ENCODE peak calls at places on chromosomes 2 and 18, in four cellular contexts. One of them, this sample, is unnamed.

GRCh38 chr2:152766908-152767307 is 48.5 kb downstream of the ARL6IP6 start:
- DNase-seq in progenitor cell of endocrine pancreas: no peak
- DNase-seq in foreskin fibroblast: peak; percentile 4
- DNase-seq in fibroblast of lung: peak; percentile 82
- DNase-seq in this sample: no peak

GRCh38 chr2:32798841-32799240 is 147.9 kb upstream of the LTBP1 start:
- DNase-seq in fibroblast of lung: no peak
- DNase-seq in foreskin fibroblast: no peak
- DNase-seq in progenitor cell of endocrine pancreas: no peak
- DNase-seq in this sample: no peak

GRCh38 chr2:44192646-44193045 is 24.0 kb downstream of the PPM1B start:
- DNase-seq in progenitor cell of endocrine pancreas: no peak
- DNase-seq in fibroblast of lung: no peak
- DNase-seq in foreskin fibroblast: no peak
- DNase-seq in this sample: no peak

GRCh38 chr2:145108959-145109710 is 589.2 kb upstream of the ZEB2 start:
- DNase-seq in fibroblast of lung: no peak
- DNase-seq in progenitor cell of endocrine pancreas: no peak
- DNase-seq in foreskin fibroblast: no peak
- DNase-seq in this sample: no peak

GRCh38 chr2:122422384-122422991 is 667.0 kb downstream of the TSN start:
- DNase-seq in fibroblast of lung: no peak
- DNase-seq in progenitor cell of endocrine pancreas: no peak
- DNase-seq in foreskin fibroblast: no peak
- DNase-seq in this sample: no peak

GRCh38 chr2:165778653-165779451 is 15.2 kb downstream of the GALNT3 start:
- DNase-seq in foreskin fibroblast: no peak
- DNase-seq in progenitor cell of endocrine pancreas: no peak
- DNase-seq in fibroblast of lung: no peak
- DNase-seq in this sample: no peak

GRCh38 chr2:162839419-162839818 is 852 bp upstream of the KCNH7 start:
- DNase-seq in foreskin fibroblast: no peak
- DNase-seq in progenitor cell of endocrine pancreas: peak; percentile 11
- DNase-seq in fibroblast of lung: no peak
- DNase-seq in this sample: no peak

GRCh38 chr18:44680271-44681038 is at the start of gene SETBP1:
- DNase-seq in fibroblast of lung: peak; percentile 72
- DNase-seq in progenitor cell of endocrine pancreas: peak; percentile 42
- DNase-seq in foreskin fibroblast: peak; percentile 51
- DNase-seq in this sample: no peak

GRCh38 chr18:74373428-74373827 is 57.8 kb downstream of the C18orf63 start:
- DNase-seq in progenitor cell of endocrine pancreas: no peak
- DNase-seq in foreskin fibroblast: no peak
- DNase-seq in fibroblast of lung: no peak
- DNase-seq in this sample: no peak

GRCh38 chr2:26720322-26721166 is 28.0 kb downstream of the KCNK3 start:
- DNase-seq in foreskin fibroblast: peak; percentile 56
- DNase-seq in fibroblast of lung: peak; percentile 88
- DNase-seq in progenitor cell of endocrine pancreas: no peak
- DNase-seq in this sample: no peak

GRCh38 chr2:71306762-71307161 is 24.8 kb upstream of the ZNF638 start:
- DNase-seq in fibroblast of lung: peak; percentile 32
- DNase-seq in progenitor cell of endocrine pancreas: no peak
- DNase-seq in foreskin fibroblast: no peak
- DNase-seq in this sample: no peak

GRCh38 chr2:7880561-7880960 is 801.3 kb upstream of the ID2 start:
- DNase-seq in progenitor cell of endocrine pancreas: no peak
- DNase-seq in fibroblast of lung: no peak
- DNase-seq in foreskin fibroblast: no peak
- DNase-seq in this sample: no peak

GRCh38 chr2:10091182-10091932 is 11.1 kb upstream of the CYS1 start:
- DNase-seq in progenitor cell of endocrine pancreas: no peak
- DNase-seq in foreskin fibroblast: no peak
- DNase-seq in fibroblast of lung: no peak
- DNase-seq in this sample: no peak

GRCh38 chr2:96122391-96122790 is 6.0 kb upstream of the ADRA2B start:
- DNase-seq in fibroblast of lung: no peak
- DNase-seq in foreskin fibroblast: no peak
- DNase-seq in progenitor cell of endocrine pancreas: no peak
- DNase-seq in this sample: no peak

DNA sequence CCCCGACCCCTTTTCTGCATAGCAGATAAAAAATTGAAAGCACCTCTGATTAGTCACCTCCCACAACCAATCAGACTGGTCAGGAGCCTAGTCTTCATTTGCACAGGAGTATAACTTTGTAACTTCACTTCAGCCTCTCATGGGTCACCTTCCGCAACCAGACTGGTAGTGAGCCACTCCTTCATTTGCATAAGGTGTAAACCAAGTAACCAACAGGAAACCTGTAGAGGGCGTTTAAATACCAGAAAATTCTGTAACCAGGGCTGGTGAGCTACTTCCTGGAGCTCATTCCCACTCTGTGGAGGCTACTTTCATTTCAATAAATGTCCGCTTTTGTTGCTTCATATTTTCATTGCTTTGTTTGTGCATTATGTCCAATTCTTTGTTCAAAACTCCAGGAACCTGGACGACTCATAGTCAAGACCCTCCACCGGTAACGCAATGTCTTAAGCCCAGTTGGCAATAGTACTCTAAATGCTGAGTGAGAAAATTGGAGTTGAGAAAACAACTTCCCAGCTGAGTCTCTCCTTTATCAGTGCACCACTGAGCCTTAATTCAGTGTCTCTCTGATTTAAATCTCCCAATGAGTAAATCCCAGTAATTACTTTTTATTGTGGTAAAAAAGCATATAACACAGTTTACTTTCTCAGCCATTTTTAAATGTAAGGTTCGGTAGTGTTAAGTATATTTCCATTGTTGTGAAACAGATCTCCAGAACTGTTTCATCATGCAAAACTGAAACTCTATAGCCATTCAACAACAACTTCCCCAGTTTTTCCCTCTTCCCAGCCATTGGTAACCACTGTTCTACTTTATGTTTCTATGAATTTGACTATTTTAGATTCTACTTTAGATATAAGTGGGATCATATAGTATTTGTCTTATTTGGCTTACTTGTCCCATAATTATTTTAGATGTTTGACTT is 392.7 kb upstream of the SLC8A1 start:
- DNase-seq in progenitor cell of endocrine pancreas: no peak
- DNase-seq in fibroblast of lung: peak; percentile 11
- DNase-seq in foreskin fibroblast: no peak
- DNase-seq in this sample: no peak
- TF ChIP-seq CTCF in progenitor cell of endocrine pancreas: peak; percentile 8
- TF ChIP-seq CTCF in fibroblast of lung: no peak
- TF ChIP-seq CTCF in foreskin fibroblast: no peak
- TF ChIP-seq CTCF in this sample: peak; percentile 10

GRCh38 chr2:38178142-38178541 is 102.2 kb upstream of the CYP1B1 start:
- DNase-seq in fibroblast of lung: peak; percentile 88
- DNase-seq in progenitor cell of endocrine pancreas: no peak
- DNase-seq in foreskin fibroblast: no peak
- DNase-seq in this sample: no peak
- TF ChIP-seq CTCF in fibroblast of lung: no peak
- TF ChIP-seq CTCF in progenitor cell of endocrine pancreas: no peak
- TF ChIP-seq CTCF in foreskin fibroblast: no peak
- TF ChIP-seq CTCF in this sample: no peak

DNA sequence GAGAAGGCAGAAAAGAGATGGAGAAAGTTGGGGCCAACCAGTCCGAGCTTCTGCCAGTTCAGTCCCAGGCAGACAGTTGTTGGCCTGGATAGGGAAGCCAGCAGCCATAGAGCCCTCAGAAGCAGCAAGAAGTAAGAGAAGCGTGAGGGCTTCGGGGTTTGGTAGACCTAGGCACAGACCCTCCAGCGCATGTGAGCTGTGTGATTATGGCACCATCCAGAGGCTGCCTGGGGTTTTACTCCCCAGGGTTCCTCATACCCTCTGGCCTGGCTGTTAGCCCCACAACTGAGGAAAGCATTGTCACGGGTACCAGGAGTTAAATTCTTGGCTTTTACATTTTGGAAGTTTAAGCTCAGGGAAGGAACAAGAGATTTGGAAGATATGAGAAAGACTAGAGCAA is 93.7 kb upstream of the RAB6C start:
- DNase-seq in fibroblast of lung: no peak
- DNase-seq in foreskin fibroblast: no peak
- DNase-seq in progenitor cell of endocrine pancreas: no peak
- DNase-seq in this sample: no peak
- TF ChIP-seq CTCF in fibroblast of lung: no peak
- TF ChIP-seq CTCF in foreskin fibroblast: no peak
- TF ChIP-seq CTCF in progenitor cell of endocrine pancreas: peak; percentile 44
- TF ChIP-seq CTCF in this sample: peak; percentile 32

DNA sequence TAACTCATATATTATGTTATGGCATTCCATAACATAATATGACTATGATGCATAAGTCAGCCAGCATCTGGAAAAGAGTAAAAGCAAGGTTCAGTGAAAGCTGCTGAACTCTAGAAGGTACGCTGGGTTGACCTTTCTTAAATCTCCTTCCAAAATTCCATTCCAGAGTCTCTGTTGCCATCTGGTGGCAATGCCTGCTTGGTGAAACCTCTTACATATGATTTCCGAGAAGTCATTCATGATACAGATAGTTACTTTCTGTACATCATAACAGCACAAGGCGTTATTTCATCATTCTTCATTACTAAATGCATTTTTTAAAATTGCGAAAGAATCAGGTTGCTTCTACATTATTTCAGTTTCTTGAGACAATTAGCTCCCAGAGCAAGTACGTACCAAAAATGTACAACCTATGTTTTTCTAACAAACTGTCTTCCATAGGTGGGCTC is 7.0 kb upstream of the EPG5 start:
- DNase-seq in foreskin fibroblast: peak; percentile 77
- DNase-seq in progenitor cell of endocrine pancreas: peak; percentile 25
- DNase-seq in fibroblast of lung: peak; percentile 92
- DNase-seq in this sample: peak; percentile 39
- TF ChIP-seq CTCF in foreskin fibroblast: peak; percentile 74
- TF ChIP-seq CTCF in progenitor cell of endocrine pancreas: peak; percentile 71
- TF ChIP-seq CTCF in fibroblast of lung: peak; percentile 81
- TF ChIP-seq CTCF in this sample: peak; percentile 78

This sample was measured in D721Med.